ENCODE peak calls at places on chromosomes 16 and 17, in nine cellular contexts. A is sigmoid colon, G is psoas muscle, S is right lobe of liver, N is AG10803, Y is activated B cell treated with CpG ODN at 0.5 μM for 24 hours, V is cardiac muscle cell, R is choroid plexus epithelial cell, C is WERI-Rb-1. M is an unnamed sample.

GRCh38 chr16:51818342-51818944 is 667.4 kb upstream of the SALL1 start:
- DNase-seq in R (peak), S (peak), Y (no peak), C (peak), G (no peak), N (peak), A (no peak), V (peak), M (no peak)

GRCh38 chr16:24825696-24826095 is 20.1 kb upstream of the SLC5A11 start:
- DNase-seq in V (no peak), A (no peak), N (no peak), C (no peak), G (no peak), S (no peak), R (no peak), Y (no peak), M (no peak)

GRCh38 chr17:1643999-1644492 is 1.5 kb downstream of the SCARF1 start:
- DNase-seq in C (no peak), S (no peak), R (no peak), N (peak), G (no peak), V (no peak), A (no peak), Y (no peak), M (no peak)

GRCh38 chr17:68694791-68695485 is 93.8 kb upstream of the FAM20A start:
- DNase-seq in S (no peak), C (no peak), V (no peak), A (no peak), R (no peak), N (peak), Y (no peak), G (no peak), M (no peak)

GRCh38 chr17:4948997-4949320 is 629 bp upstream of the PFN1 start:
- DNase-seq in Y (peak), V (peak), G (peak), S (peak), R (peak), A (peak), N (peak), C (peak), M (peak)

GRCh38 chr16:50040028-50040427 is 15.0 kb downstream of the CNEP1R1 start:
- DNase-seq in G (no peak), R (no peak), S (no peak), V (no peak), N (no peak), Y (no peak), C (peak), A (no peak), M (no peak)

GRCh38 chr16:22641030-22641671 is 130.5 kb downstream of the NPIPB5 start:
- DNase-seq in Y (no peak), G (no peak), V (peak), C (no peak), S (no peak), A (no peak), N (peak), R (peak), M (no peak)

GRCh38 chr17:725084-725483 is 7.3 kb upstream of the TLCD3A start:
- DNase-seq in G (no peak), S (no peak), Y (no peak), C (no peak), N (no peak), A (no peak), R (no peak), V (no peak), M (no peak)

GRCh38 chr17:35312790-35313711 is 60.4 kb downstream of the SLFN11 start:
- DNase-seq in Y (peak), R (peak), G (peak), C (peak), V (peak), A (peak), N (peak), S (peak), M (peak)

GRCh38 chr17:10737168-10737622 is 7.4 kb upstream of the TMEM220 start:
- DNase-seq in N (peak), C (peak), A (peak), G (peak), S (peak), V (peak), R (peak), Y (no peak), M (no peak)

GRCh38 chr17:10735251-10735650 is 5.4 kb upstream of the TMEM220 start:
- DNase-seq in A (peak), G (no peak), Y (no peak), N (no peak), S (no peak), V (no peak), R (no peak), C (no peak), M (no peak)

GRCh38 chr17:10733666-10734065 is 3.8 kb upstream of the TMEM220 start:
- DNase-seq in S (no peak), A (no peak), Y (no peak), N (no peak), C (no peak), V (no peak), R (no peak), G (no peak), M (no peak)

GRCh38 chr17:10737786-10738185 is 8.0 kb upstream of the TMEM220 start:
- DNase-seq in A (no peak), C (no peak), R (no peak), V (no peak), G (no peak), N (no peak), Y (no peak), S (no peak), M (no peak)

DNA sequence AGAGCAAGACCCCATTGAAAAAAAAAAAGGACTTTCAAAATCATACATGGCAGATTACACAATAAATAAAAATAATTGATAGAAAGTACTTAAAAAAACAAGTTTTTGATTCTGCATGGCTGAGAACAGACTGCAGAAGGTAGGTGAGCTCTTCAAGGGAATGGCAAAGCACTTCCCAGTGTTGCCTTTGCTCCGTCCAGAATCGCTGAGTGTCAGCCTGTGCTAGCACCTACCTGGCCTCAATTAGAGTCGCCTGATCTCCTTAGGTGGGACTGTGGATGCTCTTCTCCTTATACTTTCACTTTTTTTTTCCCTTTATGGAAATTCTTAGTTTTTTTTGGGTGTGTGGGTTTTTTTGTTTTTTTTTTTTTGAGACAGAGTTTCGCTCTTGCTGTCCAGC is 6.0 kb upstream of the TMEM220 start:
- DNase-seq in N (no peak), Y (no peak), A (no peak), V (no peak), C (no peak), G (no peak), S (no peak), R (no peak), M (no peak)
- TF ChIP-seq CTCF in N (no peak), Y (no peak), A (no peak), V (no peak), C (no peak), G (no peak), S (no peak), R (no peak), M (no peak)

GRCh38 chr16:19555938-19556778 is 655 bp downstream of the VPS35L start:
- DNase-seq in Y (peak), N (peak), A (no peak), C (no peak), S (no peak), G (no peak), R (peak), V (peak), M (no peak)
- TF ChIP-seq CTCF in Y (no peak), N (peak), A (peak), C (no peak), S (no peak), G (no peak), R (peak), V (peak), M (no peak)

DNA sequence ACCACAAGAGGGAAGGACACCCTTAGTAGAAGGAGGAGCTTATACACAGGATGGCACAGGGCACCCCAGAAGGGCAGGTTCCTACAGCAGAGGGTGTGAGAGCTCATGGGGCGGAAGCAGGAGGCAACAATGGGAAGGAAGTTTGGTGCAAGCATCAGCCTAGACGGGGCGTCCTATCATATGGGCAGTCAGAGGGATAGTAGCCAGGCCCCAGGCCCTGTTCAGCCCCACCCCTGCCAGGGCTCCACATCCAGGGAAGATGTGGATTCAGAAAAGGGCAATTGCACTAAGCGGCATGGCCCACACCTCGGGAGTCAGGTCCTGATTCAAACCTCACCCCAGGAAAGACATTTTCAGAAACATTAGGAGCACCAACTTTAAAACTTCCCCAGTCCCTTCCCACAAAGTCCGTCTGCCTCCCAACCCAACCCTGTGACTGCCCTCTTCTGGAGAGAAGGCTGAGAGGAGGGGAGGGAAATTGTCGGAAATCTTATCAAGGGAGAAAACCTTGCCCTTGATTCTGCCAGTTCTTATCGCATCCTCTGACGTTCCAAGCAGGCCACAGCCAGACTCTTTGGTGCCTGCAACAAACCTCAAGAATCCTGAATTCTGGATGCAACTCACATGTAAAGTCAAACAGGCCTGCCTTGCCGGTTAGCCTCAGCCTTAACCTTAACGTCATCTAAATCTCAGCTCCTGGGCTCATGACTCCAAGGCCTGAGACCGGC is 198.8 kb upstream of the CDH5 start:
- DNase-seq in N (no peak), V (peak), S (peak), C (no peak), R (peak), G (no peak), A (no peak), Y (no peak), M (no peak)
- TF ChIP-seq CTCF in N (peak), V (peak), S (no peak), C (peak), R (peak), G (no peak), A (no peak), Y (no peak), M (no peak)

GRCh38 chr16:6726621-6727020 is 606.0 kb upstream of the RBFOX1 start:
- DNase-seq in V (no peak), N (no peak), C (no peak), S (no peak), R (no peak), A (no peak), G (no peak), Y (no peak), M (no peak)

GRCh38 chr16:6722786-6723185 is 609.9 kb upstream of the RBFOX1 start:
- DNase-seq in A (no peak), C (no peak), Y (no peak), R (no peak), G (no peak), S (no peak), V (no peak), N (no peak), M (no peak)

GRCh38 chr16:6728381-6728780 is 604.3 kb upstream of the RBFOX1 start:
- DNase-seq in N (no peak), Y (no peak), R (no peak), C (no peak), G (no peak), V (no peak), S (no peak), A (no peak), M (no peak)

GRCh38 chr16:6725634-6726331 is 606.9 kb upstream of the RBFOX1 start:
- DNase-seq in V (peak), N (no peak), Y (no peak), G (no peak), C (peak), S (no peak), A (no peak), R (no peak), M (no peak)
- TF ChIP-seq CTCF in V (no peak), N (no peak), Y (no peak), G (no peak), C (peak), S (no peak), A (no peak), R (no peak), M (no peak)

DNA sequence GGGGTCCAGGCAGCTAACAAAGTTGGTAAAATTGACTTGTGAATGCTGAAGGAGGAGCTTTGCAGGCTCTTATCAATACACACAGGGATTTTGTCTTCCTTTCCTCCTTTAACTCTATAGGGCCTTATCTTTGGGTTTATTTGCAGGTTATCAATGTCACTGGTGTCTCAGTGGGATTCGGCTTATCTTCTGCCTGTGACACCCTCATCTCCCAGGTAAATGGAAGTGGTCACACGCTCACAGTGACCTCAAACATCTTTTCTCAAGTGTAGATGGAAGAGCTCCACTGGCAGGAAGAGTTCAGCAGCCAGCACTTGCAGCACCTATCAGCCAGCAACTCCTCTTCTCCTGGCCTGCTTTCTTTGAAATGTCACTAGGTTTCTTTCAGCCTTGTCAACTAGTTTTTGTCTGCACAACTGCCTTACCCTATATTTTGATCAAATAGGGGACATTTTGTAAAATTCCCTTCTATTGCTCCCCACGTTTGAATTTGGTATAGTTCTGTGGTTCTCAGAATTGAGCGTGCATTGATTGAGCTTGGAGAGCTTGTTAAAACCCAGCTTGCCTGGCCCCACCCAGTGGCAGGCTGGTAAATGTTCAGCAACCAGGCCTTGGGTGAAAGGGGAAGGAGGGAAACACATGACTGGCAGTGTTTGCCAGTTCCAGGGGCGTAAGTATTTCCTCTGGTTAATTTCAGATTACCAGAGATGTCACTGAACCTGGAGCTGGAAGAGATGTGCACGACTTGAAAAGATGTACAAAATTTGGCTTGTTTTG is 12.8 kb downstream of the SLC47A1 start:
- DNase-seq in N (no peak), A (peak), Y (no peak), C (no peak), V (peak), S (peak), R (no peak), G (peak), M (no peak)
- TF ChIP-seq CTCF in N (peak), A (peak), Y (no peak), C (peak), V (no peak), S (peak), R (no peak), G (peak), M (no peak)

GRCh38 chr16:9885876-9886275 is 296.4 kb downstream of the GRIN2A start:
- DNase-seq in A (no peak), R (no peak), S (no peak), G (no peak), Y (no peak), N (no peak), C (no peak), V (no peak), M (no peak)

GRCh38 chr16:9885457-9885856 is 296.8 kb downstream of the GRIN2A start:
- DNase-seq in C (no peak), R (no peak), Y (no peak), A (no peak), G (no peak), S (no peak), N (no peak), V (peak), M (no peak)
- TF ChIP-seq CTCF in C (no peak), R (no peak), Y (no peak), A (no peak), G (no peak), S (no peak), N (no peak), V (no peak), M (no peak)

GRCh38 chr16:30355144-30355953 is at the start of gene CD2BP2:
- DNase-seq in G (peak), A (peak), Y (peak), C (peak), R (peak), N (peak), S (peak), V (peak), M (peak)
- TF ChIP-seq CTCF in G (no peak), A (no peak), Y (no peak), C (no peak), R (no peak), N (peak), S (no peak), V (no peak), M (no peak)